ENCODE peak calls at places on chromosomes 1 and 21, in six cellular contexts. One of them, this sample, is unnamed.

GRCh38 chr1:19390901-19391595 is 78.9 kb downstream of the SLC66A1 start:
- DNase-seq in T-helper 2 cell: peak; percentile 45
- DNase-seq in HT1080: peak; percentile 25
- DNase-seq in transverse colon: peak; percentile 71
- DNase-seq in NCI-H526: peak; percentile 23
- DNase-seq in stimulated activated CD4-positive, alpha-beta T cell treated with anti-CD3 and anti-CD28 coated beads, Interleukin-1b, Interleukin-23, amount 100 ng/mL, for 4 hours: peak; percentile 45
- DNase-seq in this sample: no peak

GRCh38 chr1:27602510-27603319 is 1.2 kb downstream of the AHDC1 start:
- DNase-seq in T-helper 2 cell: no peak
- DNase-seq in HT1080: no peak
- DNase-seq in transverse colon: peak; percentile 72
- DNase-seq in NCI-H526: peak; percentile 51
- DNase-seq in stimulated activated CD4-positive, alpha-beta T cell treated with anti-CD3 and anti-CD28 coated beads, Interleukin-1b, Interleukin-23, amount 100 ng/mL, for 4 hours: no peak
- DNase-seq in this sample: no peak

GRCh38 chr1:36285450-36286101 is 20.6 kb upstream of the SH3D21 start:
- DNase-seq in T-helper 2 cell: peak; percentile 26
- DNase-seq in HT1080: peak; percentile 68
- DNase-seq in transverse colon: peak; percentile 61
- DNase-seq in NCI-H526: peak; percentile 94
- DNase-seq in stimulated activated CD4-positive, alpha-beta T cell treated with anti-CD3 and anti-CD28 coated beads, Interleukin-1b, Interleukin-23, amount 100 ng/mL, for 4 hours: peak; percentile 55
- DNase-seq in this sample: peak; percentile 37

GRCh38 chr1:18045206-18045605 is 62.4 kb upstream of the IGSF21 start:
- DNase-seq in T-helper 2 cell: no peak
- DNase-seq in HT1080: no peak
- DNase-seq in transverse colon: no peak
- DNase-seq in NCI-H526: peak; percentile 91
- DNase-seq in stimulated activated CD4-positive, alpha-beta T cell treated with anti-CD3 and anti-CD28 coated beads, Interleukin-1b, Interleukin-23, amount 100 ng/mL, for 4 hours: no peak
- DNase-seq in this sample: no peak

GRCh38 chr1:204424621-204425020 is 13.0 kb upstream of the PPP1R15B start:
- DNase-seq in T-helper 2 cell: no peak
- DNase-seq in HT1080: no peak
- DNase-seq in transverse colon: no peak
- DNase-seq in NCI-H526: no peak
- DNase-seq in stimulated activated CD4-positive, alpha-beta T cell treated with anti-CD3 and anti-CD28 coated beads, Interleukin-1b, Interleukin-23, amount 100 ng/mL, for 4 hours: no peak
- DNase-seq in this sample: no peak

GRCh38 chr1:44086722-44087474 is 31.7 kb upstream of the KLF17 start:
- DNase-seq in T-helper 2 cell: no peak
- DNase-seq in HT1080: no peak
- DNase-seq in transverse colon: no peak
- DNase-seq in NCI-H526: no peak
- DNase-seq in stimulated activated CD4-positive, alpha-beta T cell treated with anti-CD3 and anti-CD28 coated beads, Interleukin-1b, Interleukin-23, amount 100 ng/mL, for 4 hours: no peak
- DNase-seq in this sample: no peak

GRCh38 chr1:39149509-39149908 is 55.0 kb upstream of the MACF1 start:
- DNase-seq in T-helper 2 cell: no peak
- DNase-seq in HT1080: no peak
- DNase-seq in transverse colon: no peak
- DNase-seq in NCI-H526: no peak
- DNase-seq in stimulated activated CD4-positive, alpha-beta T cell treated with anti-CD3 and anti-CD28 coated beads, Interleukin-1b, Interleukin-23, amount 100 ng/mL, for 4 hours: no peak
- DNase-seq in this sample: no peak

GRCh38 chr1:223343692-223344091 is 20.3 kb downstream of the SUSD4 start:
- DNase-seq in T-helper 2 cell: no peak
- DNase-seq in HT1080: no peak
- DNase-seq in transverse colon: no peak
- DNase-seq in NCI-H526: no peak
- DNase-seq in stimulated activated CD4-positive, alpha-beta T cell treated with anti-CD3 and anti-CD28 coated beads, Interleukin-1b, Interleukin-23, amount 100 ng/mL, for 4 hours: no peak
- DNase-seq in this sample: no peak

GRCh38 chr1:155910621-155911121 is 478 bp downstream of the RIT1 start:
- DNase-seq in T-helper 2 cell: no peak
- DNase-seq in HT1080: peak; percentile 35
- DNase-seq in transverse colon: no peak
- DNase-seq in NCI-H526: peak; percentile 72
- DNase-seq in stimulated activated CD4-positive, alpha-beta T cell treated with anti-CD3 and anti-CD28 coated beads, Interleukin-1b, Interleukin-23, amount 100 ng/mL, for 4 hours: no peak
- DNase-seq in this sample: no peak

GRCh38 chr1:92843046-92843423 is 11.2 kb downstream of the RPL5 start:
- DNase-seq in T-helper 2 cell: no peak
- DNase-seq in HT1080: no peak
- DNase-seq in transverse colon: no peak
- DNase-seq in NCI-H526: no peak
- DNase-seq in stimulated activated CD4-positive, alpha-beta T cell treated with anti-CD3 and anti-CD28 coated beads, Interleukin-1b, Interleukin-23, amount 100 ng/mL, for 4 hours: no peak
- DNase-seq in this sample: no peak

GRCh38 chr1:43357251-43357650 is 1.5 kb upstream of the CDC20 start:
- DNase-seq in T-helper 2 cell: no peak
- DNase-seq in HT1080: no peak
- DNase-seq in transverse colon: no peak
- DNase-seq in NCI-H526: no peak
- DNase-seq in stimulated activated CD4-positive, alpha-beta T cell treated with anti-CD3 and anti-CD28 coated beads, Interleukin-1b, Interleukin-23, amount 100 ng/mL, for 4 hours: no peak
- DNase-seq in this sample: no peak

GRCh38 chr1:228283476-228284147 is 75.8 kb downstream of the OBSCN start:
- DNase-seq in T-helper 2 cell: no peak
- DNase-seq in HT1080: no peak
- DNase-seq in transverse colon: peak; percentile 1
- DNase-seq in NCI-H526: no peak
- DNase-seq in stimulated activated CD4-positive, alpha-beta T cell treated with anti-CD3 and anti-CD28 coated beads, Interleukin-1b, Interleukin-23, amount 100 ng/mL, for 4 hours: no peak
- DNase-seq in this sample: no peak

GRCh38 chr1:224510880-224511645 is 76.5 kb upstream of the WDR26 start:
- DNase-seq in T-helper 2 cell: no peak
- DNase-seq in HT1080: peak; percentile 78
- DNase-seq in transverse colon: no peak
- DNase-seq in NCI-H526: peak; percentile 36
- DNase-seq in stimulated activated CD4-positive, alpha-beta T cell treated with anti-CD3 and anti-CD28 coated beads, Interleukin-1b, Interleukin-23, amount 100 ng/mL, for 4 hours: no peak
- DNase-seq in this sample: no peak

GRCh38 chr1:33388989-33389771 is 41.7 kb downstream of the PHC2 start:
- DNase-seq in T-helper 2 cell: no peak
- DNase-seq in HT1080: no peak
- DNase-seq in transverse colon: no peak
- DNase-seq in NCI-H526: no peak
- DNase-seq in stimulated activated CD4-positive, alpha-beta T cell treated with anti-CD3 and anti-CD28 coated beads, Interleukin-1b, Interleukin-23, amount 100 ng/mL, for 4 hours: no peak
- DNase-seq in this sample: no peak

GRCh38 chr21:45405819-45406762 is 1.1 kb downstream of the COL18A1 start:
- DNase-seq in T-helper 2 cell: no peak
- DNase-seq in HT1080: no peak
- DNase-seq in transverse colon: no peak
- DNase-seq in NCI-H526: peak; percentile 32
- DNase-seq in stimulated activated CD4-positive, alpha-beta T cell treated with anti-CD3 and anti-CD28 coated beads, Interleukin-1b, Interleukin-23, amount 100 ng/mL, for 4 hours: no peak
- DNase-seq in this sample: no peak

GRCh38 chr1:161930064-161930463 is 93.6 kb downstream of the OLFML2B start:
- DNase-seq in T-helper 2 cell: no peak
- DNase-seq in HT1080: no peak
- DNase-seq in transverse colon: no peak
- DNase-seq in NCI-H526: no peak
- DNase-seq in stimulated activated CD4-positive, alpha-beta T cell treated with anti-CD3 and anti-CD28 coated beads, Interleukin-1b, Interleukin-23, amount 100 ng/mL, for 4 hours: no peak
- DNase-seq in this sample: no peak

GRCh38 chr1:41618066-41618825 is 133.8 kb upstream of the EDN2 start:
- DNase-seq in T-helper 2 cell: no peak
- DNase-seq in HT1080: no peak
- DNase-seq in transverse colon: peak; percentile 57
- DNase-seq in NCI-H526: no peak
- DNase-seq in stimulated activated CD4-positive, alpha-beta T cell treated with anti-CD3 and anti-CD28 coated beads, Interleukin-1b, Interleukin-23, amount 100 ng/mL, for 4 hours: no peak
- DNase-seq in this sample: no peak

GRCh38 chr21:46229133-46229922 is 754 bp upstream of the LSS start:
- DNase-seq in T-helper 2 cell: peak; percentile 29
- DNase-seq in HT1080: no peak
- DNase-seq in transverse colon: no peak
- DNase-seq in NCI-H526: peak; percentile 86
- DNase-seq in stimulated activated CD4-positive, alpha-beta T cell treated with anti-CD3 and anti-CD28 coated beads, Interleukin-1b, Interleukin-23, amount 100 ng/mL, for 4 hours: peak; percentile 32
- DNase-seq in this sample: no peak

GRCh38 chr1:119075614-119076013 is 64.8 kb downstream of the WARS2 start:
- DNase-seq in T-helper 2 cell: no peak
- DNase-seq in HT1080: peak; percentile 20
- DNase-seq in transverse colon: no peak
- DNase-seq in NCI-H526: no peak
- DNase-seq in stimulated activated CD4-positive, alpha-beta T cell treated with anti-CD3 and anti-CD28 coated beads, Interleukin-1b, Interleukin-23, amount 100 ng/mL, for 4 hours: no peak
- DNase-seq in this sample: peak; percentile 47

GRCh38 chr1:42035205-42035829 is 116.6 kb upstream of the HIVEP3 start:
- DNase-seq in T-helper 2 cell: peak; percentile 24
- DNase-seq in HT1080: peak; percentile 59
- DNase-seq in transverse colon: no peak
- DNase-seq in NCI-H526: peak; percentile 90
- DNase-seq in stimulated activated CD4-positive, alpha-beta T cell treated with anti-CD3 and anti-CD28 coated beads, Interleukin-1b, Interleukin-23, amount 100 ng/mL, for 4 hours: no peak
- DNase-seq in this sample: no peak

GRCh38 chr1:77888429-77889239 is at the start of gene NEXN:
- DNase-seq in T-helper 2 cell: no peak
- DNase-seq in HT1080: peak; percentile 61
- DNase-seq in transverse colon: peak; percentile 58
- DNase-seq in NCI-H526: peak; percentile 79
- DNase-seq in stimulated activated CD4-positive, alpha-beta T cell treated with anti-CD3 and anti-CD28 coated beads, Interleukin-1b, Interleukin-23, amount 100 ng/mL, for 4 hours: no peak
- DNase-seq in this sample: peak; percentile 27

GRCh38 chr1:82517586-82517985 is 716.9 kb downstream of the ADGRL2 start:
- DNase-seq in T-helper 2 cell: no peak
- DNase-seq in HT1080: peak; percentile 5
- DNase-seq in transverse colon: no peak
- DNase-seq in NCI-H526: peak; percentile 10
- DNase-seq in stimulated activated CD4-positive, alpha-beta T cell treated with anti-CD3 and anti-CD28 coated beads, Interleukin-1b, Interleukin-23, amount 100 ng/mL, for 4 hours: no peak
- DNase-seq in this sample: no peak

GRCh38 chr21:41234574-41234973 is 66.6 kb downstream of the BACE2 start:
- DNase-seq in T-helper 2 cell: no peak
- DNase-seq in HT1080: no peak
- DNase-seq in transverse colon: no peak
- DNase-seq in NCI-H526: no peak
- DNase-seq in stimulated activated CD4-positive, alpha-beta T cell treated with anti-CD3 and anti-CD28 coated beads, Interleukin-1b, Interleukin-23, amount 100 ng/mL, for 4 hours: no peak
- DNase-seq in this sample: no peak

GRCh38 chr1:155184351-155184811 is 10.7 kb downstream of the TRIM46 start:
- DNase-seq in T-helper 2 cell: no peak
- DNase-seq in HT1080: no peak
- DNase-seq in transverse colon: no peak
- DNase-seq in NCI-H526: no peak
- DNase-seq in stimulated activated CD4-positive, alpha-beta T cell treated with anti-CD3 and anti-CD28 coated beads, Interleukin-1b, Interleukin-23, amount 100 ng/mL, for 4 hours: no peak
- DNase-seq in this sample: no peak

GRCh38 chr21:15333943-15334342 is 269.1 kb upstream of the NRIP1 start:
- DNase-seq in T-helper 2 cell: no peak
- DNase-seq in HT1080: no peak
- DNase-seq in transverse colon: no peak
- DNase-seq in NCI-H526: no peak
- DNase-seq in stimulated activated CD4-positive, alpha-beta T cell treated with anti-CD3 and anti-CD28 coated beads, Interleukin-1b, Interleukin-23, amount 100 ng/mL, for 4 hours: no peak
- DNase-seq in this sample: no peak

GRCh38 chr1:9009438-9010366 is 16.5 kb downstream of the SLC2A7 start:
- DNase-seq in T-helper 2 cell: no peak
- DNase-seq in HT1080: peak; percentile 41
- DNase-seq in transverse colon: peak; percentile 47
- DNase-seq in NCI-H526: peak; percentile 98
- DNase-seq in stimulated activated CD4-positive, alpha-beta T cell treated with anti-CD3 and anti-CD28 coated beads, Interleukin-1b, Interleukin-23, amount 100 ng/mL, for 4 hours: no peak
- DNase-seq in this sample: no peak

GRCh38 chr1:69824932-69825331 is 257.2 kb downstream of the LRRC7 start:
- DNase-seq in T-helper 2 cell: no peak
- DNase-seq in HT1080: no peak
- DNase-seq in transverse colon: no peak
- DNase-seq in NCI-H526: no peak
- DNase-seq in stimulated activated CD4-positive, alpha-beta T cell treated with anti-CD3 and anti-CD28 coated beads, Interleukin-1b, Interleukin-23, amount 100 ng/mL, for 4 hours: no peak
- DNase-seq in this sample: no peak

GRCh38 chr1:66373072-66373685 is 160.8 kb upstream of the SGIP1 start:
- DNase-seq in T-helper 2 cell: no peak
- DNase-seq in HT1080: no peak
- DNase-seq in transverse colon: no peak
- DNase-seq in NCI-H526: no peak
- DNase-seq in stimulated activated CD4-positive, alpha-beta T cell treated with anti-CD3 and anti-CD28 coated beads, Interleukin-1b, Interleukin-23, amount 100 ng/mL, for 4 hours: no peak
- DNase-seq in this sample: no peak

GRCh38 chr1:109807822-109808680 is 44.3 kb upstream of the EPS8L3 start:
- DNase-seq in T-helper 2 cell: no peak
- DNase-seq in HT1080: peak; percentile 67
- DNase-seq in transverse colon: no peak
- DNase-seq in NCI-H526: no peak
- DNase-seq in stimulated activated CD4-positive, alpha-beta T cell treated with anti-CD3 and anti-CD28 coated beads, Interleukin-1b, Interleukin-23, amount 100 ng/mL, for 4 hours: no peak
- DNase-seq in this sample: no peak

GRCh38 chr1:38727629-38728175 is 131.9 kb downstream of the RRAGC start:
- DNase-seq in T-helper 2 cell: no peak
- DNase-seq in HT1080: no peak
- DNase-seq in transverse colon: no peak
- DNase-seq in NCI-H526: peak; percentile 56
- DNase-seq in stimulated activated CD4-positive, alpha-beta T cell treated with anti-CD3 and anti-CD28 coated beads, Interleukin-1b, Interleukin-23, amount 100 ng/mL, for 4 hours: no peak
- DNase-seq in this sample: no peak

GRCh38 chr1:162305969-162306368 is 70.7 kb downstream of the SPATA46 start:
- DNase-seq in T-helper 2 cell: no peak
- DNase-seq in HT1080: peak; percentile 77
- DNase-seq in transverse colon: no peak
- DNase-seq in NCI-H526: no peak
- DNase-seq in stimulated activated CD4-positive, alpha-beta T cell treated with anti-CD3 and anti-CD28 coated beads, Interleukin-1b, Interleukin-23, amount 100 ng/mL, for 4 hours: no peak
- DNase-seq in this sample: no peak

GRCh38 chr1:21590116-21590905 is 78.8 kb downstream of the RAP1GAP start:
- DNase-seq in T-helper 2 cell: no peak
- DNase-seq in HT1080: no peak
- DNase-seq in transverse colon: no peak
- DNase-seq in NCI-H526: no peak
- DNase-seq in stimulated activated CD4-positive, alpha-beta T cell treated with anti-CD3 and anti-CD28 coated beads, Interleukin-1b, Interleukin-23, amount 100 ng/mL, for 4 hours: no peak
- DNase-seq in this sample: no peak

GRCh38 chr1:31397360-31398095 is 15.5 kb upstream of the SERINC2 start:
- DNase-seq in T-helper 2 cell: no peak
- DNase-seq in HT1080: peak; percentile 62
- DNase-seq in transverse colon: no peak
- DNase-seq in NCI-H526: no peak
- DNase-seq in stimulated activated CD4-positive, alpha-beta T cell treated with anti-CD3 and anti-CD28 coated beads, Interleukin-1b, Interleukin-23, amount 100 ng/mL, for 4 hours: no peak
- DNase-seq in this sample: no peak

GRCh38 chr1:30339866-30340265 is 383.5 kb downstream of the MATN1 start:
- DNase-seq in T-helper 2 cell: no peak
- DNase-seq in HT1080: no peak
- DNase-seq in transverse colon: no peak
- DNase-seq in NCI-H526: no peak
- DNase-seq in stimulated activated CD4-positive, alpha-beta T cell treated with anti-CD3 and anti-CD28 coated beads, Interleukin-1b, Interleukin-23, amount 100 ng/mL, for 4 hours: no peak
- DNase-seq in this sample: no peak

GRCh38 chr1:181089017-181089776 is 697 bp downstream of the IER5 start:
- DNase-seq in T-helper 2 cell: no peak
- DNase-seq in HT1080: no peak
- DNase-seq in transverse colon: peak; percentile 39
- DNase-seq in NCI-H526: peak; percentile 94
- DNase-seq in stimulated activated CD4-positive, alpha-beta T cell treated with anti-CD3 and anti-CD28 coated beads, Interleukin-1b, Interleukin-23, amount 100 ng/mL, for 4 hours: no peak
- DNase-seq in this sample: no peak

GRCh38 chr21:45996311-45997204 is 15.0 kb downstream of the COL6A1 start:
- DNase-seq in T-helper 2 cell: no peak
- DNase-seq in HT1080: no peak
- DNase-seq in transverse colon: no peak
- DNase-seq in NCI-H526: no peak
- DNase-seq in stimulated activated CD4-positive, alpha-beta T cell treated with anti-CD3 and anti-CD28 coated beads, Interleukin-1b, Interleukin-23, amount 100 ng/mL, for 4 hours: no peak
- DNase-seq in this sample: no peak

GRCh38 chr1:217495249-217495648 is 135.6 kb downstream of the GPATCH2 start:
- DNase-seq in T-helper 2 cell: no peak
- DNase-seq in HT1080: no peak
- DNase-seq in transverse colon: no peak
- DNase-seq in NCI-H526: no peak
- DNase-seq in stimulated activated CD4-positive, alpha-beta T cell treated with anti-CD3 and anti-CD28 coated beads, Interleukin-1b, Interleukin-23, amount 100 ng/mL, for 4 hours: no peak
- DNase-seq in this sample: no peak

GRCh38 chr1:35663434-35663833 is 22.1 kb upstream of the PSMB2 start:
- DNase-seq in T-helper 2 cell: no peak
- DNase-seq in HT1080: no peak
- DNase-seq in transverse colon: no peak
- DNase-seq in NCI-H526: no peak
- DNase-seq in stimulated activated CD4-positive, alpha-beta T cell treated with anti-CD3 and anti-CD28 coated beads, Interleukin-1b, Interleukin-23, amount 100 ng/mL, for 4 hours: no peak
- DNase-seq in this sample: no peak

GRCh38 chr1:225602590-225603206 is 50.2 kb downstream of the ENAH start:
- DNase-seq in T-helper 2 cell: no peak
- DNase-seq in HT1080: no peak
- DNase-seq in transverse colon: no peak
- DNase-seq in NCI-H526: no peak
- DNase-seq in stimulated activated CD4-positive, alpha-beta T cell treated with anti-CD3 and anti-CD28 coated beads, Interleukin-1b, Interleukin-23, amount 100 ng/mL, for 4 hours: no peak
- DNase-seq in this sample: no peak